ENCODE peak calls at places on chromosome 22, in four cellular contexts. I, T, W and P are unnamed samples. For H3K9me3, the result is how much of the 10 kb centered on the place peaks cover.

GRCh38 chr22:35452351-35452781 is 52.4 kb downstream of the MCM5 start:
- DNase-seq in I (no peak), T (no peak), W (peak), P (peak)

GRCh38 chr22:23548501-23549197 is 31.4 kb downstream of the IGLL1 start:
- DNase-seq in T (peak), I (no peak), W (no peak), P (no peak)

GRCh38 chr22:23080542-23081290 is 10.4 kb downstream of the GNAZ start:
- DNase-seq in T (no peak), I (no peak), W (no peak), P (no peak)

GRCh38 chr22:22709719-22710445 is 65.5 kb downstream of the GGTLC2 start:
- DNase-seq in I (no peak), T (no peak), W (no peak), P (no peak)

GRCh38 chr22:43951966-43952365 is 3.3 kb upstream of the SAMM50 start:
- DNase-seq in W (no peak), I (no peak), T (no peak), P (no peak)

GRCh38 chr22:42101186-42101585 is 10.6 kb upstream of the NDUFA6 start:
- DNase-seq in W (no peak), I (no peak), T (no peak), P (no peak)

GRCh38 chr22:34462795-34463194 is 542.5 kb upstream of the LARGE1 start:
- DNase-seq in T (no peak), I (no peak), W (no peak), P (no peak)

GRCh38 chr22:41687901-41688364 is 734 bp downstream of the SNU13 start:
- DNase-seq in I (no peak), W (no peak), T (no peak), P (no peak)

GRCh38 chr22:18154821-18155390 is 4.9 kb downstream of the USP18 start:
- DNase-seq in W (no peak), I (no peak), T (no peak), P (no peak)

GRCh38 chr22:27057717-27058116 is 400.3 kb downstream of the MIAT start:
- DNase-seq in W (no peak), T (no peak), I (no peak), P (no peak)

GRCh38 chr22:19039448-19039780 is 82.8 kb downstream of the DGCR2 start:
- DNase-seq in T (no peak), I (no peak), W (no peak), P (no peak)

GRCh38 chr22:50192825-50193204 is 7.1 kb downstream of the TRABD start:
- DNase-seq in T (no peak), I (no peak), W (no peak), P (peak)

GRCh38 chr22:19152942-19153883 is 3.1 kb upstream of the GSC2 start:
- DNase-seq in W (no peak), T (no peak), I (no peak), P (no peak)

GRCh38 chr22:22669093-22669492 is 24.7 kb downstream of the GGTLC2 start:
- DNase-seq in W (no peak), I (no peak), T (no peak), P (no peak)

GRCh38 chr22:32810241-32811133 is 9.0 kb downstream of the TIMP3 start:
- DNase-seq in W (no peak), T (peak), I (no peak), P (no peak)

GRCh38 chr22:38755155-38755910 is 465 bp downstream of the SUN2 start:
- DNase-seq in I (peak), W (peak), T (peak), P (peak)

GRCh38 chr22:17990167-17990566 is 34.2 kb downstream of the MICAL3 start:
- DNase-seq in W (no peak), T (no peak), I (no peak), P (no peak)

GRCh38 chr22:21760640-21761039 is 25.0 kb upstream of the YPEL1 start:
- DNase-seq in T (no peak), I (no peak), W (no peak), P (no peak)

GRCh38 chr22:33921576-33922181 is 1.4 kb upstream of the LARGE1 start:
- DNase-seq in T (peak), I (peak), W (peak), P (peak)

GRCh38 chr22:19065298-19065859 is 56.8 kb downstream of the DGCR2 start:
- DNase-seq in I (no peak), W (no peak), T (peak), P (no peak)

GRCh38 chr22:17845340-17845739 is 71.1 kb upstream of the BID start:
- DNase-seq in T (no peak), I (no peak), W (no peak), P (no peak)

GRCh38 chr22:19786264-19786585 is 25.6 kb downstream of the TBX1 start:
- DNase-seq in W (no peak), I (no peak), T (no peak), P (no peak)

GRCh38 chr22:33757041-33757440 is 163.2 kb downstream of the LARGE1 start:
- DNase-seq in W (no peak), T (no peak), I (no peak), P (no peak)

GRCh38 chr22:50581950-50582561 is 593 bp downstream of the CHKB start:
- DNase-seq in W (no peak), I (no peak), T (peak), P (no peak)

GRCh38 chr22:50486561-50487289 is at the start of gene MIOX:
- DNase-seq in W (no peak), T (no peak), I (no peak), P (no peak)

GRCh38 chr22:16973591-16974297 is 34.3 kb downstream of the GAB4 start:
- DNase-seq in T (no peak), I (no peak), W (no peak), P (peak)

GRCh38 chr22:42742940-42743339 is 22.3 kb upstream of the A4GALT start:
- DNase-seq in I (no peak), W (no peak), T (peak), P (no peak)

GRCh38 chr22:43142881-43143562 is at the start of gene MCAT:
- DNase-seq in T (peak), I (peak), W (peak), P (peak)

GRCh38 chr22:44023404-44024287 is 456 bp upstream of the PARVB start:
- DNase-seq in T (no peak), I (no peak), W (no peak), P (peak)

GRCh38 chr22:21446827-21447690 is 20.1 kb upstream of the TMEM191C start:
- DNase-seq in T (peak), W (peak), I (no peak), P (peak)

GRCh38 chr22:22408731-22409696 is 99.5 kb downstream of the ZNF280B start:
- DNase-seq in W (no peak), I (peak), T (no peak), P (no peak)

DNA sequence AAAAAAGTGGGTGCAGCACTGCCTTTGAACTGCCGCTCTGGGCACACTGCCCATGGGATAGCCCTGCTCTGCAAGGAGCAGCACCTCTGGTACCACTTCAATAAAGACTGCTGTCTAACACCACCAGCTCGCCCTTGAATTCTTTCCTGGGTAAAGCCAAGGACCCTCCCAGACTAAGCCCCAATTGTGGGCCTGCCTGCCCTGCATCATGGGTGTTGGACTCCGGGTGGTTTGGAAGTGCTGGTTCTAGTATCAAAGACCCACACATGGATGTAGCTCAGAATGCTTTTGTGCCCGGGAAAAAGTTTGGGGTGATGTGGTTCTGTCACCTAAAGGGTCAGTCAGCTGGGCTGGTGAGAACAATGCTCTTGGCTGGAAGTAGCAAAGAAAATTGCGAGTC is 444.4 kb downstream of the TBC1D22A start:
- DNase-seq in W (no peak), I (no peak), T (peak), P (peak)
- H3K9me3 ChIP-seq in W (under half), I (under half), T (under half), P (under half)

DNA sequence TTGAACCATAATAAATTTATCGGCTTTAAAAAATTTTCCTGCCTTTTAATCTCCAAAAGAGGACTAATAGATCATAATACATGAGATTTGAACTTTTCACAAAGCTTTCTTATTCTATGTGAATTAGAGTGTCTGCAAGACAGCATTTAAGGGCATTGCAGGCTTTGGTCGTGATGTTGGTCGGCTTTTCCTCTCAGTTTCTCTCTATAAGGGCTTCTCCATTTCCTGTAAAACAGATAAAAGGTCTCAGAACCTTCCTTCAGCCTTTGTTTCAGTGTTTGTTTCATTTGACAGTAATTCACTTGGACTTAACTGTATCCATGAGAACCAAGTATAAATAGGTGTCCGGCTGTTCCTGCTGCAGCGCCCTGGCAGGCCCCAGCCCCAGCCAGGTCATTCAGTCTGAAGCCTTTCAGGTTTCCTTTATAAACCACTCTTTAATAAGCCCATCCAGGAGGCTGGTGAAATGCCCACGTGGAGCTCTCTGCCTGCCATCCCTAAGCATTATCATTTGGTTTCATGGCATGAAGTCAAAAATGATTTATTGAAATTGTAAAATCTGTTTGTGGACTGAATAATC is 37.2 kb upstream of the ADSL start:
- DNase-seq in I (no peak), T (no peak), W (no peak), P (no peak)
- TF ChIP-seq POLR2AphosphoS5 in I (no peak), T (no peak), W (no peak), P (no peak)

GRCh38 chr22:45051946-45052345 is 42.1 kb upstream of the PHF21B start:
- DNase-seq in T (no peak), I (no peak), W (no peak), P (no peak)
- TF ChIP-seq CTCF in T (no peak), I (no peak), W (no peak), P (no peak)

GRCh38 chr22:48953103-48953720 is 874.5 kb downstream of the BRD1 start:
- DNase-seq in W (peak), I (no peak), T (no peak), P (no peak)
- H3K9me3 ChIP-seq in W (under half), I (under half), T (under half), P (under half)

GRCh38 chr22:25641650-25642049 is 77.2 kb downstream of the GRK3 start:
- DNase-seq in T (no peak), W (no peak), I (no peak), P (no peak)
- TF ChIP-seq POLR2AphosphoS5 in T (no peak), W (no peak), I (no peak), P (no peak)

DNA sequence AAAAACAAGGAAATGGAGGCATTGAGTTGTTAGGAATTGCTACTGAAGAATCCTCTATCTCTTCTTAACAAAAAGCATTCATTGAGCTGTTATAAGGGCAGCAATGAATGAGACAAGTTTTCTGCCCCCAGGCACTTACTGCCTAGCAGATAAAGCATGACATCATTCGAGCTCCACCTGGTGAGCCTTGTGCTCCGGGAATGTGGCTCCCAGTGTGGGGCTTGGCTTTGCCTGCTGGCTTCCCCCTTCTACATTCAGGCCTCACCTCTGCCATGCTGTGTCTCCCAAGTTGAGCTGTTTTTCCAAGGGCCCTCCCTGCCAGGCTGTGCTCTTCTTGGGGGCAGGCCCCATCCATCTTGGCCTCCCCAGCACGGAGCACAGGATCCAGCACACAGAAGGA is 56.9 kb upstream of the EIF3D start:
- DNase-seq in I (no peak), T (no peak), W (no peak), P (no peak)
- TF ChIP-seq CTCF in I (no peak), T (no peak), W (no peak), P (no peak)

GRCh38 chr22:49180683-49181024 is 647.0 kb downstream of the BRD1 start:
- DNase-seq in I (no peak), W (no peak), T (no peak), P (no peak)

GRCh38 chr22:49179886-49180682 is 647.6 kb downstream of the BRD1 start:
- DNase-seq in T (no peak), W (no peak), I (no peak), P (no peak)

GRCh38 chr22:49177666-49178065 is 650.0 kb downstream of the BRD1 start:
- DNase-seq in I (no peak), W (no peak), T (no peak), P (no peak)

GRCh38 chr22:49178246-49179005 is 649.2 kb downstream of the BRD1 start:
- DNase-seq in T (no peak), I (no peak), W (no peak), P (no peak)

GRCh38 chr22:49179175-49179574 is 648.5 kb downstream of the BRD1 start:
- DNase-seq in T (no peak), I (no peak), W (no peak), P (no peak)
- H3K9me3 ChIP-seq in T (under half), I (under half), W (under half), P (under half)

DNA sequence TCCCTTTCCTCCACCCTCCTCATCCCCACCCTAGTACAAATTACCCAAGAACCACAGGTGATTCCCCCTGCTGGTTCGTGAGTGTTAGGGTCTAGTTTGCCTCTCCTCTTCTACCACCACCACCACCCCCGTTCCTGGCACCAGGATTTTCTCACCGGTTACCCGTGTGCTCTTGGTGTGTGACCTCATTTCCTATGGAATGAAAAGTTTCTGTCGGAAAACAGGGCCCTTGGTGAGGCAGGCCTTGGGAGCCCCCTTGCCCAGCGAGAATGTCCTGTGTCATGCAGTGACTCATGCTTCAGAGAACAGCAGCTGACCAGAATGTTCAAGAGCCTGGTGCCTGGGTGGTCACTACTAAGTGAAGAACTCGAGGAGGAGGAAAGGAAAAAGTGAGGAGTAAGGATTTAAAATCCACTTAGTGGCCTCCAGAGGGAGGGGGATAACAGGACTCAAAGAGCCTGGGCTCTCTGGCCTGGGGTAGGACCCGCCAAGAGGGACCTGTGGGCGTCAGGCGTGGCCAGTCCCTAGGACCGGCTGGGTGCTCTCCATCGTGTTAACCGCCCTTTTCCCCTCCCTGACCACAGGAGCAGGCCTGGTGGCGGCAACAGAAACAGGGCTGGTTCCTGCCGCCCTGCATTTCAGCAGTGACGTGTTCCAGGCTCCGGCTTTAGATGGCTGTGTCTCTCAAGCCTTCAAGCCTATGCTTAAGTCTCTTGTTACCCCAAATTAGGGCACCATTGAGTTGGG is 30.2 kb downstream of the C22orf31 start:
- DNase-seq in W (peak), T (peak), I (peak), P (peak)
- TF ChIP-seq POLR2AphosphoS5 in W (peak), T (peak), I (no peak), P (peak)

DNA sequence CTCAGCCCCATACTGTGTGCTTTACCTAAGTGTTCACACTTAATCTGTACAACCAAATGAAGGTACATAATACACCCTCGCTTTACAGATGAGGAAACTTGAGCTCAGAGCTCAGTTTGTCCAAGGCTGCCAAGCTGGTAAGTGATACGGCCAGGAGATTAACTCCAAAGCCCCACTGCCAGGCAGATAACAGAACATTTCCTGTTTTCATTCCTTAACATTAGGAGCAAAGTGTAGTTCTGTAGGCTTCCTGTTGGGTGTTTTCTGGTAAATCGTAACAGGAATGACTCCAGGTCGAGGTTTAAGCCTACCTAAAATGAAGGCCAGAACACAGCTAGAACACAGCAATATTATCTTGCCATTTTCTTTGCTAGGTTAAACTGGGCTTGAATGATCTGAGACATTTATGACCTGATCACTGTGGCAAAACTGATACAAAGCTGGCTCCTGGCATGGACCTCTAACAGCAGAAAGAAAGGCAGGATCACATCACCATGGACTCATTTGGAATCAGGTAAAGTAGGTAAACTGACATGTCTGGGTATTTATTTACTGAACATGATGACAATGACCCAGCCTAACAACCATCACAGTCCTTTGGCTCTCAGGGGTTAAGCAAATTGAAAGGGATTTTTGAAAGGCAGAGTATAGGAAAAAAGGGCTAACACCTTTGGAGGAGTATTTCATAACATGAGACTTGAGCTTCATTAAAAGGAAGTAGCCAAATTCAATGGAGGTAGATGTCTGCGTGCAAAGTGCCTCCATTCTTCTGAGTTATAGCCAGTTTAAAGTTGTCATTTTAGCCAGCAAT is 3.9 kb upstream of the NUP50 start:
- DNase-seq in T (no peak), W (no peak), I (peak), P (peak)
- TF ChIP-seq CTCF in T (no peak), W (no peak), I (no peak), P (no peak)